ENCODE peak calls at places on chromosomes 16 and 17, in six cellular contexts. J is kidney epithelial cell; N is WERI-Rb-1; A is lower leg skin; F is effector memory CD4-positive, alpha-beta T cell; D is heart left ventricle. H is an unnamed sample.

GRCh38 chr16:82082543-82083244 is 47.6 kb downstream of the HSD17B2 start:
- DNase-seq in D (no peak), J (peak), F (no peak), A (no peak), N (no peak), H (no peak)

GRCh38 chr17:6070895-6071511 is 824 bp downstream of the WSCD1 start:
- DNase-seq in F (no peak), D (no peak), N (peak), J (no peak), A (no peak), H (no peak)

GRCh38 chr17:45200701-45201100 is 21.0 kb upstream of the FMNL1 start:
- DNase-seq in J (no peak), A (peak), D (peak), N (no peak), F (no peak), H (no peak)

GRCh38 chr17:48002208-48002919 is 31.5 kb downstream of the CDK5RAP3 start:
- DNase-seq in D (peak), N (no peak), A (no peak), J (peak), F (no peak), H (peak)

GRCh38 chr17:50064253-50064991 is 8.5 kb downstream of the ITGA3 start:
- DNase-seq in A (peak), N (no peak), D (peak), J (peak), F (no peak), H (peak)

GRCh38 chr16:24826817-24827566 is 18.8 kb upstream of the SLC5A11 start:
- DNase-seq in F (no peak), D (no peak), J (no peak), A (peak), N (no peak), H (no peak)

GRCh38 chr17:32910769-32911168 is 17.2 kb upstream of the TMEM98 start:
- DNase-seq in N (no peak), D (no peak), F (no peak), A (no peak), J (no peak), H (no peak)

GRCh38 chr17:47847341-47848197 is 3.4 kb downstream of the SP6 start:
- DNase-seq in N (no peak), J (no peak), F (no peak), D (no peak), A (no peak), H (no peak)

GRCh38 chr17:8532021-8532420 is 96.3 kb downstream of the NDEL1 start:
- DNase-seq in F (no peak), J (no peak), D (no peak), A (no peak), N (no peak), H (no peak)

GRCh38 chr16:1961651-1962067 is 2.3 kb downstream of the NDUFB10 start:
- DNase-seq in D (no peak), A (no peak), F (no peak), N (no peak), J (no peak), H (no peak)

GRCh38 chr17:55641559-55642160 is 81.0 kb downstream of the TMEM100 start:
- DNase-seq in A (peak), D (peak), F (no peak), N (peak), J (peak), H (peak)

GRCh38 chr16:82460761-82461160 is 166.0 kb upstream of the CDH13 start:
- DNase-seq in D (no peak), N (no peak), A (no peak), J (no peak), F (no peak), H (no peak)

GRCh38 chr16:47970291-47970931 is 185.4 kb downstream of the ABCC12 start:
- DNase-seq in J (peak), A (no peak), F (no peak), N (no peak), D (no peak), H (peak)

GRCh38 chr16:70693231-70693671 is 7.4 kb upstream of the MTSS2 start:
- DNase-seq in F (no peak), D (peak), N (peak), J (no peak), A (no peak), H (peak)
- H3K4me3 ChIP-seq in F (no peak), D (no peak), N (no peak), J (no peak), A (no peak), H (no peak)

GRCh38 chr17:21213005-21213404 is 956 bp downstream of the TMEM11 start:
- DNase-seq in D (no peak), J (no peak), N (no peak), A (no peak), F (no peak), H (no peak)
- H3K4me3 ChIP-seq in D (peak), J (peak), N (peak), A (peak), F (peak), H (peak)

GRCh38 chr16:86676216-86676800 is 98.0 kb downstream of the FOXL1 start:
- DNase-seq in D (no peak), A (peak), J (peak), F (no peak), N (no peak), H (no peak)
- H3K4me3 ChIP-seq in D (no peak), A (no peak), J (no peak), F (no peak), N (no peak), H (no peak)

DNA sequence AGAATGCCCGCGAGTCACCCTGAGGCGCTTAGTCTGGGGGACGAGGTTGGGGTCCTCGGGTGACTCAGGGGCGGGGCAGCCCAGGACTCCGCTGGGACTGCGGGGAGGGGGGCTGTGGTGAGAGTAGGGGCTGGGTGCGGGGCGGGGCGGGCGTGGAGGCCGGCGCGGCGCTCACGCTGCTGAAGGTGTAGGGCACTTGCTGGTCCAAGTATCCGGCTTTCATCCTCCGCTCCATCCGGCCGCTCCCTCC is 832 bp downstream of the ETV4 start:
- DNase-seq in D (no peak), J (no peak), N (no peak), F (no peak), A (peak), H (no peak)
- H3K4me3 ChIP-seq in D (peak), J (peak), N (peak), F (peak), A (peak), H (peak)

GRCh38 chr16:84768798-84769177 is 51.0 kb upstream of the CRISPLD2 start:
- DNase-seq in N (no peak), A (peak), F (no peak), J (no peak), D (no peak), H (no peak)
- H3K4me3 ChIP-seq in N (no peak), A (no peak), F (peak), J (no peak), D (no peak), H (no peak)

H was measured in retinal pigment epithelial cell.